ENCODE peak calls at places on chromosome 15, in nine cellular contexts. One of them, this sample, is unnamed.

GRCh38 chr15:40244961-40245523 is 6.2 kb downstream of the PAK6 start:
- DNase-seq in progenitor cell of endocrine pancreas: no peak
- DNase-seq in T-helper 9 cell: no peak
- DNase-seq in stimulated activated CD4-positive, alpha-beta T cell treated with anti-CD3 and anti-CD28 coated beads, Interleukin-4, amount 100 ng/mL, for 48 hours: no peak
- DNase-seq in lower lobe of right lung: no peak
- DNase-seq in activated CD4-positive, alpha-beta memory T cell treated with anti-CD3 and anti-CD28 coated beads, Interleukin-2, amount 10 ng/mL, durations not matched to agents 7 days and 5 days: no peak
- DNase-seq in H7: no peak
- DNase-seq in PC-9: peak; percentile 91
- DNase-seq in spleen: no peak
- DNase-seq in this sample: no peak

GRCh38 chr15:46766021-46766420 is 951.3 kb upstream of the SEMA6D start:
- DNase-seq in stimulated activated CD4-positive, alpha-beta T cell treated with anti-CD3 and anti-CD28 coated beads, Interleukin-4, amount 100 ng/mL, for 48 hours: no peak
- DNase-seq in progenitor cell of endocrine pancreas: no peak
- DNase-seq in T-helper 9 cell: no peak
- DNase-seq in activated CD4-positive, alpha-beta memory T cell treated with anti-CD3 and anti-CD28 coated beads, Interleukin-2, amount 10 ng/mL, durations not matched to agents 7 days and 5 days: no peak
- DNase-seq in spleen: no peak
- DNase-seq in PC-9: no peak
- DNase-seq in lower lobe of right lung: no peak
- DNase-seq in H7: no peak
- DNase-seq in this sample: no peak

GRCh38 chr15:88504445-88504844 is 36.9 kb downstream of the MRPS11 start:
- DNase-seq in T-helper 9 cell: no peak
- DNase-seq in stimulated activated CD4-positive, alpha-beta T cell treated with anti-CD3 and anti-CD28 coated beads, Interleukin-4, amount 100 ng/mL, for 48 hours: no peak
- DNase-seq in H7: no peak
- DNase-seq in activated CD4-positive, alpha-beta memory T cell treated with anti-CD3 and anti-CD28 coated beads, Interleukin-2, amount 10 ng/mL, durations not matched to agents 7 days and 5 days: no peak
- DNase-seq in lower lobe of right lung: no peak
- DNase-seq in progenitor cell of endocrine pancreas: no peak
- DNase-seq in PC-9: no peak
- DNase-seq in spleen: no peak
- DNase-seq in this sample: no peak

GRCh38 chr15:78449220-78449999 is 11.4 kb downstream of the IREB2 start:
- DNase-seq in progenitor cell of endocrine pancreas: no peak
- DNase-seq in activated CD4-positive, alpha-beta memory T cell treated with anti-CD3 and anti-CD28 coated beads, Interleukin-2, amount 10 ng/mL, durations not matched to agents 7 days and 5 days: no peak
- DNase-seq in H7: no peak
- DNase-seq in spleen: no peak
- DNase-seq in PC-9: no peak
- DNase-seq in lower lobe of right lung: no peak
- DNase-seq in T-helper 9 cell: no peak
- DNase-seq in stimulated activated CD4-positive, alpha-beta T cell treated with anti-CD3 and anti-CD28 coated beads, Interleukin-4, amount 100 ng/mL, for 48 hours: no peak
- DNase-seq in this sample: no peak

GRCh38 chr15:48868549-48868948 is 9.4 kb upstream of the EID1 start:
- DNase-seq in stimulated activated CD4-positive, alpha-beta T cell treated with anti-CD3 and anti-CD28 coated beads, Interleukin-4, amount 100 ng/mL, for 48 hours: no peak
- DNase-seq in lower lobe of right lung: no peak
- DNase-seq in spleen: no peak
- DNase-seq in progenitor cell of endocrine pancreas: no peak
- DNase-seq in T-helper 9 cell: no peak
- DNase-seq in H7: no peak
- DNase-seq in PC-9: peak; percentile 76
- DNase-seq in activated CD4-positive, alpha-beta memory T cell treated with anti-CD3 and anti-CD28 coated beads, Interleukin-2, amount 10 ng/mL, durations not matched to agents 7 days and 5 days: no peak
- DNase-seq in this sample: no peak

GRCh38 chr15:59169337-59169736 is 37.3 kb upstream of the LDHAL6B start:
- DNase-seq in H7: no peak
- DNase-seq in T-helper 9 cell: no peak
- DNase-seq in PC-9: no peak
- DNase-seq in progenitor cell of endocrine pancreas: no peak
- DNase-seq in stimulated activated CD4-positive, alpha-beta T cell treated with anti-CD3 and anti-CD28 coated beads, Interleukin-4, amount 100 ng/mL, for 48 hours: no peak
- DNase-seq in spleen: no peak
- DNase-seq in lower lobe of right lung: no peak
- DNase-seq in activated CD4-positive, alpha-beta memory T cell treated with anti-CD3 and anti-CD28 coated beads, Interleukin-2, amount 10 ng/mL, durations not matched to agents 7 days and 5 days: no peak
- DNase-seq in this sample: no peak

GRCh38 chr15:33104276-33104675 is 90.2 kb downstream of the FMN1 start:
- DNase-seq in progenitor cell of endocrine pancreas: no peak
- DNase-seq in stimulated activated CD4-positive, alpha-beta T cell treated with anti-CD3 and anti-CD28 coated beads, Interleukin-4, amount 100 ng/mL, for 48 hours: no peak
- DNase-seq in spleen: no peak
- DNase-seq in activated CD4-positive, alpha-beta memory T cell treated with anti-CD3 and anti-CD28 coated beads, Interleukin-2, amount 10 ng/mL, durations not matched to agents 7 days and 5 days: peak; percentile 21
- DNase-seq in T-helper 9 cell: no peak
- DNase-seq in H7: no peak
- DNase-seq in PC-9: peak; percentile 78
- DNase-seq in lower lobe of right lung: no peak
- DNase-seq in this sample: no peak

GRCh38 chr15:51117270-51117669 is 22.6 kb upstream of the TNFAIP8L3 start:
- DNase-seq in PC-9: no peak
- DNase-seq in progenitor cell of endocrine pancreas: no peak
- DNase-seq in activated CD4-positive, alpha-beta memory T cell treated with anti-CD3 and anti-CD28 coated beads, Interleukin-2, amount 10 ng/mL, durations not matched to agents 7 days and 5 days: no peak
- DNase-seq in T-helper 9 cell: no peak
- DNase-seq in H7: no peak
- DNase-seq in lower lobe of right lung: no peak
- DNase-seq in stimulated activated CD4-positive, alpha-beta T cell treated with anti-CD3 and anti-CD28 coated beads, Interleukin-4, amount 100 ng/mL, for 48 hours: no peak
- DNase-seq in spleen: no peak
- DNase-seq in this sample: no peak

GRCh38 chr15:33142708-33143107 is 51.8 kb downstream of the FMN1 start:
- DNase-seq in spleen: no peak
- DNase-seq in activated CD4-positive, alpha-beta memory T cell treated with anti-CD3 and anti-CD28 coated beads, Interleukin-2, amount 10 ng/mL, durations not matched to agents 7 days and 5 days: no peak
- DNase-seq in stimulated activated CD4-positive, alpha-beta T cell treated with anti-CD3 and anti-CD28 coated beads, Interleukin-4, amount 100 ng/mL, for 48 hours: no peak
- DNase-seq in PC-9: no peak
- DNase-seq in H7: no peak
- DNase-seq in T-helper 9 cell: no peak
- DNase-seq in lower lobe of right lung: no peak
- DNase-seq in progenitor cell of endocrine pancreas: no peak
- DNase-seq in this sample: no peak

GRCh38 chr15:32802296-32802936 is 84.6 kb downstream of the GREM1 start:
- DNase-seq in T-helper 9 cell: no peak
- DNase-seq in spleen: no peak
- DNase-seq in progenitor cell of endocrine pancreas: no peak
- DNase-seq in lower lobe of right lung: no peak
- DNase-seq in H7: no peak
- DNase-seq in stimulated activated CD4-positive, alpha-beta T cell treated with anti-CD3 and anti-CD28 coated beads, Interleukin-4, amount 100 ng/mL, for 48 hours: no peak
- DNase-seq in activated CD4-positive, alpha-beta memory T cell treated with anti-CD3 and anti-CD28 coated beads, Interleukin-2, amount 10 ng/mL, durations not matched to agents 7 days and 5 days: no peak
- DNase-seq in PC-9: peak; percentile 64
- DNase-seq in this sample: no peak

GRCh38 chr15:93846148-93846547 is 385.2 kb upstream of the MCTP2 start:
- DNase-seq in activated CD4-positive, alpha-beta memory T cell treated with anti-CD3 and anti-CD28 coated beads, Interleukin-2, amount 10 ng/mL, durations not matched to agents 7 days and 5 days: no peak
- DNase-seq in stimulated activated CD4-positive, alpha-beta T cell treated with anti-CD3 and anti-CD28 coated beads, Interleukin-4, amount 100 ng/mL, for 48 hours: no peak
- DNase-seq in T-helper 9 cell: no peak
- DNase-seq in spleen: no peak
- DNase-seq in PC-9: no peak
- DNase-seq in H7: no peak
- DNase-seq in lower lobe of right lung: no peak
- DNase-seq in progenitor cell of endocrine pancreas: no peak
- DNase-seq in this sample: no peak

GRCh38 chr15:25701716-25702465 is 161.2 kb downstream of the ATP10A start:
- DNase-seq in H7: no peak
- DNase-seq in stimulated activated CD4-positive, alpha-beta T cell treated with anti-CD3 and anti-CD28 coated beads, Interleukin-4, amount 100 ng/mL, for 48 hours: no peak
- DNase-seq in T-helper 9 cell: no peak
- DNase-seq in lower lobe of right lung: no peak
- DNase-seq in activated CD4-positive, alpha-beta memory T cell treated with anti-CD3 and anti-CD28 coated beads, Interleukin-2, amount 10 ng/mL, durations not matched to agents 7 days and 5 days: no peak
- DNase-seq in progenitor cell of endocrine pancreas: no peak
- DNase-seq in PC-9: no peak
- DNase-seq in spleen: peak; percentile 61
- DNase-seq in this sample: no peak

GRCh38 chr15:58898150-58898680 is 35.3 kb downstream of the SLTM start:
- DNase-seq in PC-9: no peak
- DNase-seq in lower lobe of right lung: no peak
- DNase-seq in spleen: no peak
- DNase-seq in T-helper 9 cell: no peak
- DNase-seq in progenitor cell of endocrine pancreas: no peak
- DNase-seq in activated CD4-positive, alpha-beta memory T cell treated with anti-CD3 and anti-CD28 coated beads, Interleukin-2, amount 10 ng/mL, durations not matched to agents 7 days and 5 days: no peak
- DNase-seq in stimulated activated CD4-positive, alpha-beta T cell treated with anti-CD3 and anti-CD28 coated beads, Interleukin-4, amount 100 ng/mL, for 48 hours: no peak
- DNase-seq in H7: no peak
- DNase-seq in this sample: no peak

GRCh38 chr15:90300988-90301715 is 35.7 kb downstream of the NGRN start:
- DNase-seq in spleen: peak; percentile 90
- DNase-seq in lower lobe of right lung: peak; percentile 74
- DNase-seq in T-helper 9 cell: peak; percentile 52
- DNase-seq in PC-9: no peak
- DNase-seq in H7: peak; percentile 77
- DNase-seq in activated CD4-positive, alpha-beta memory T cell treated with anti-CD3 and anti-CD28 coated beads, Interleukin-2, amount 10 ng/mL, durations not matched to agents 7 days and 5 days: peak; percentile 66
- DNase-seq in stimulated activated CD4-positive, alpha-beta T cell treated with anti-CD3 and anti-CD28 coated beads, Interleukin-4, amount 100 ng/mL, for 48 hours: peak; percentile 62
- DNase-seq in progenitor cell of endocrine pancreas: peak; percentile 56
- DNase-seq in this sample: peak; percentile 87